ENCODE peak calls at places on chromosomes 11 and 22, in six cellular contexts. H is GM23338; V is IMR-90; X is LNCaP clone FGC; I is CD8-positive, alpha-beta T cell; U is H7. G is an unnamed sample.

GRCh38 chr11:13269775-13270174 is 7.8 kb upstream of the BMAL1 start:
- DNase-seq in H (no peak), V (peak), X (no peak), I (no peak), U (no peak), G (no peak)

GRCh38 chr11:113255741-113256140 is 58.6 kb upstream of the TTC12 start:
- DNase-seq in H (no peak), V (no peak), X (no peak), I (no peak), U (no peak), G (no peak)

GRCh38 chr11:71566081-71566620 is 788 bp downstream of the KRTAP5-10 start:
- DNase-seq in H (no peak), V (no peak), X (no peak), I (no peak), U (peak), G (no peak)

GRCh38 chr11:119699227-119699626 is 29.8 kb downstream of the NECTIN1 start:
- DNase-seq in H (no peak), V (no peak), X (peak), I (no peak), U (no peak), G (no peak)

GRCh38 chr11:796565-797299 is 1.3 kb downstream of the SLC25A22 start:
- DNase-seq in H (no peak), V (no peak), X (no peak), I (no peak), U (peak), G (no peak)

GRCh38 chr11:72045849-72046248 is 34.5 kb downstream of the NUMA1 start:
- DNase-seq in H (no peak), V (no peak), X (no peak), I (no peak), U (no peak), G (peak)

GRCh38 chr22:25419247-25420113 is 145.0 kb upstream of the GRK3 start:
- DNase-seq in H (no peak), V (peak), X (no peak), I (no peak), U (no peak), G (peak)

GRCh38 chr11:33867996-33868645 is 23.8 kb downstream of the LMO2 start:
- DNase-seq in H (peak), V (no peak), X (no peak), I (no peak), U (peak), G (no peak)

GRCh38 chr11:93100211-93100610 is 97.6 kb downstream of the SLC36A4 start:
- DNase-seq in H (no peak), V (peak), X (no peak), I (no peak), U (no peak), G (peak)

GRCh38 chr11:57444362-57445074 is 15.8 kb upstream of the RTN4RL2 start:
- DNase-seq in H (no peak), V (no peak), X (no peak), I (no peak), U (no peak), G (no peak)

GRCh38 chr11:27282806-27283205 is 80.2 kb downstream of the CCDC34 start:
- DNase-seq in H (peak), V (no peak), X (no peak), I (no peak), U (no peak), G (peak)

GRCh38 chr11:130490682-130491449 is 42.4 kb downstream of the ADAMTS15 start:
- DNase-seq in H (no peak), V (no peak), X (no peak), I (no peak), U (no peak), G (no peak)

GRCh38 chr22:42326786-42327185 is 56.3 kb upstream of the TCF20 start:
- DNase-seq in H (no peak), V (peak), X (no peak), I (no peak), U (no peak), G (no peak)

GRCh38 chr11:111200010-111200534 is 45.5 kb upstream of the POU2AF2 start:
- DNase-seq in H (no peak), V (no peak), X (no peak), I (no peak), U (no peak), G (no peak)

GRCh38 chr11:47201015-47201414 is 13.8 kb upstream of the DDB2 start:
- DNase-seq in H (peak), V (no peak), X (no peak), I (no peak), U (no peak), G (no peak)

GRCh38 chr11:47863189-47863892 is 15.2 kb upstream of the NUP160 start:
- DNase-seq in H (no peak), V (peak), X (no peak), I (no peak), U (no peak), G (peak)

GRCh38 chr11:13364388-13364787 is 86.8 kb downstream of the BMAL1 start:
- DNase-seq in H (no peak), V (no peak), X (no peak), I (no peak), U (no peak), G (peak)

GRCh38 chr11:27158763-27159679 is 118.4 kb downstream of the BBOX1 start:
- DNase-seq in H (peak), V (peak), X (peak), I (no peak), U (peak), G (peak)

GRCh38 chr11:122044086-122044485 is 71.9 kb downstream of the BLID start:
- DNase-seq in H (no peak), V (peak), X (no peak), I (no peak), U (no peak), G (no peak)

GRCh38 chr22:37138879-37139561 is 10.7 kb downstream of the IL2RB start:
- DNase-seq in H (no peak), V (no peak), X (no peak), I (no peak), U (no peak), G (no peak)

GRCh38 chr22:48714231-48714630 is 1113.4 kb downstream of the BRD1 start:
- DNase-seq in H (no peak), V (no peak), X (no peak), I (no peak), U (no peak), G (no peak)

GRCh38 chr11:111557425-111558111 is 17.0 kb downstream of the LAYN start:
- DNase-seq in H (no peak), V (peak), X (no peak), I (no peak), U (no peak), G (peak)

GRCh38 chr22:35051791-35052190 is 14.2 kb upstream of the ISX start:
- DNase-seq in H (no peak), V (no peak), X (no peak), I (no peak), U (no peak), G (no peak)

GRCh38 chr11:96095884-96096301 is 172.0 kb upstream of the MTMR2 start:
- DNase-seq in H (no peak), V (no peak), X (peak), I (no peak), U (no peak), G (no peak)

GRCh38 chr22:31841029-31841827 is 87.4 kb downstream of the DEPDC5 start:
- DNase-seq in H (no peak), V (no peak), X (no peak), I (no peak), U (no peak), G (no peak)

GRCh38 chr11:69981119-69981770 is 96.9 kb upstream of the ANO1 start:
- DNase-seq in H (no peak), V (no peak), X (no peak), I (no peak), U (peak), G (no peak)

GRCh38 chr11:10641314-10642206 is 52.0 kb downstream of the IRAG1 start:
- DNase-seq in H (no peak), V (no peak), X (no peak), I (no peak), U (no peak), G (no peak)

GRCh38 chr22:33049125-33049729 is 9.0 kb downstream of the SYN3 start:
- DNase-seq in H (peak), V (peak), X (peak), I (peak), U (peak), G (peak)
- H3K4me3 ChIP-seq in H (no peak), V (no peak), X (no peak), I (no peak), U (no peak), G (no peak)

GRCh38 chr11:133021503-133021902 is 510.8 kb downstream of the OPCML start:
- DNase-seq in H (no peak), V (no peak), X (no peak), I (no peak), U (no peak), G (no peak)
- H3K4me3 ChIP-seq in H (no peak), V (no peak), X (no peak), I (no peak), U (no peak), G (no peak)

GRCh38 chr22:40094449-40094848 is 83.3 kb upstream of the TNRC6B start:
- DNase-seq in H (no peak), V (peak), X (no peak), I (no peak), U (no peak), G (peak)
- H3K4me3 ChIP-seq in H (no peak), V (no peak), X (no peak), I (no peak), U (no peak), G (no peak)

GRCh38 chr11:128448487-128448886 is 138.9 kb downstream of the ETS1 start:
- DNase-seq in H (peak), V (peak), X (no peak), I (no peak), U (peak), G (peak)
- H3K4me3 ChIP-seq in H (no peak), V (no peak), X (no peak), I (no peak), U (no peak), G (no peak)

GRCh38 chr22:19844423-19845368 is 10.0 kb downstream of the GNB1L start:
- DNase-seq in H (no peak), V (peak), X (no peak), I (peak), U (peak), G (peak)
- H3K4me3 ChIP-seq in H (no peak), V (no peak), X (no peak), I (peak), U (no peak), G (no peak)

GRCh38 chr11:78361228-78361627 is 56.4 kb downstream of the GAB2 start:
- DNase-seq in H (no peak), V (no peak), X (no peak), I (no peak), U (no peak), G (no peak)

GRCh38 chr11:78359921-78360320 is 57.7 kb downstream of the GAB2 start:
- DNase-seq in H (no peak), V (no peak), X (no peak), I (no peak), U (no peak), G (no peak)

GRCh38 chr11:78365381-78365792 is 52.2 kb downstream of the GAB2 start:
- DNase-seq in H (peak), V (no peak), X (no peak), I (no peak), U (peak), G (peak)

GRCh38 chr11:78363018-78363619 is 54.5 kb downstream of the GAB2 start:
- DNase-seq in H (no peak), V (no peak), X (no peak), I (no peak), U (no peak), G (no peak)

DNA sequence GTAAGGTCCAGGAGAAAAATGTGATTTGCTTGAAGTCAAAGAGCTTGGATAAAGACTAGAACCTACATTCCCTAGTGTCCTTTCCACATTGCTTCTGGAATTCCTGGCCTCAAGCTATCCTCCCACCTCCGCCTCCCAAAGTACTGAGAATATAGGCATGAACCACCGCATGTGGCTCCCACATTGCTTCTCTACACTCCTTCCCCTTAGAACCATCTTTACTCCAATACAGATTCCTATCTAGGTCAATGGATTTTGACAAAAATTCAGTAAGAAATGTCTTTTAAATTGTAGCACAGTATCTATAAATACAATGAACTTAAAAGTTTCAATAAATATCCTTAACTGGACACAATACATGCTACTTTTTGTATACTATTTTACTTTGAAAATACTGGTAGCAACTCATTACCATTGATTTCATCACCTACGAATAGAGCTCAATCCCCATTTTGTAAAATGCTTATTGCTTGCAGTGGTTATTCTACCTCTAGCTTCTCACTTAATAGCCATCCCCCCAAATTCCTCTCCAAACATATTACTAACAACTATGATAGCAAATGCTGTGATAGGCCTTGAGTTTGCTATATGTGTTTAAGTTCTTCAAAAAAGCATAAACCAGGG is 53.4 kb downstream of the GAB2 start:
- DNase-seq in H (no peak), V (no peak), X (no peak), I (no peak), U (no peak), G (no peak)
- H3K4me3 ChIP-seq in H (no peak), V (no peak), X (no peak), I (no peak), U (no peak), G (no peak)

G was measured in choroid plexus epithelial cell.